ENCODE peak calls at places on chromosomes 11 and 22, in ten cellular contexts. F is upper lobe of right lung; A is non-pigmented ciliary epithelial cell; P is KG1; U is fibroblast of mammary gland; G is RKO; K is naive thymus-derived CD4-positive, alpha-beta T cell; I is glomerular endothelial cell; W is heart right ventricle; C is neural crest cell. E is an unnamed sample.

GRCh38 chr11:33988586-33989370 is 62.8 kb upstream of the CAPRIN1 start:
- DNase-seq in F (no peak), A (no peak), P (no peak), U (no peak), G (no peak), K (no peak), I (no peak), W (no peak), C (no peak), E (no peak)

GRCh38 chr11:73201249-73201648 is 16.8 kb upstream of the P2RY2 start:
- DNase-seq in F (peak), A (no peak), P (no peak), U (peak), G (no peak), K (no peak), I (no peak), W (no peak), C (no peak), E (no peak)

GRCh38 chr11:2827256-2827655 is 58.3 kb downstream of the CDKN1C start:
- DNase-seq in F (no peak), A (no peak), P (no peak), U (no peak), G (no peak), K (no peak), I (no peak), W (no peak), C (no peak), E (no peak)

GRCh38 chr22:36796629-36797175 is 20.1 kb downstream of the PVALB start:
- DNase-seq in F (no peak), A (no peak), P (no peak), U (no peak), G (no peak), K (no peak), I (no peak), W (no peak), C (no peak), E (no peak)

GRCh38 chr22:33715626-33716025 is 204.7 kb downstream of the LARGE1 start:
- DNase-seq in F (no peak), A (no peak), P (no peak), U (no peak), G (no peak), K (no peak), I (no peak), W (no peak), C (no peak), E (no peak)

GRCh38 chr11:100823360-100823759 is 136.3 kb downstream of the ARHGAP42 start:
- DNase-seq in F (no peak), A (no peak), P (no peak), U (peak), G (no peak), K (no peak), I (no peak), W (no peak), C (no peak), E (no peak)

GRCh38 chr22:26800858-26801257 is 143.5 kb downstream of the MIAT start:
- DNase-seq in F (no peak), A (no peak), P (no peak), U (peak), G (no peak), K (no peak), I (no peak), W (no peak), C (no peak), E (no peak)

GRCh38 chr11:128208329-128209220 is 378.8 kb downstream of the ETS1 start:
- DNase-seq in F (no peak), A (peak), P (no peak), U (peak), G (no peak), K (no peak), I (peak), W (peak), C (no peak), E (peak)

GRCh38 chr11:36512016-36512415 is 1.9 kb upstream of the TRAF6 start:
- DNase-seq in F (no peak), A (no peak), P (no peak), U (no peak), G (peak), K (no peak), I (no peak), W (no peak), C (no peak), E (no peak)

GRCh38 chr11:3786781-3787428 is 10.4 kb downstream of the NUP98 start:
- DNase-seq in F (no peak), A (no peak), P (no peak), U (no peak), G (no peak), K (no peak), I (no peak), W (no peak), C (no peak), E (no peak)

GRCh38 chr11:94785509-94785908 is 17.4 kb downstream of the AMOTL1 start:
- DNase-seq in F (no peak), A (no peak), P (no peak), U (no peak), G (no peak), K (no peak), I (no peak), W (no peak), C (no peak), E (no peak)

GRCh38 chr11:120147094-120147949 is 9.4 kb upstream of the TRIM29 start:
- DNase-seq in F (no peak), A (no peak), P (no peak), U (no peak), G (no peak), K (no peak), I (no peak), W (no peak), C (no peak), E (no peak)

GRCh38 chr11:31810779-31811647 is at the start of gene PAX6:
- DNase-seq in F (no peak), A (peak), P (peak), U (peak), G (no peak), K (peak), I (no peak), W (no peak), C (peak), E (peak)

GRCh38 chr11:14414470-14415461 is 55.8 kb upstream of the RRAS2 start:
- DNase-seq in F (no peak), A (no peak), P (peak), U (peak), G (no peak), K (peak), I (no peak), W (no peak), C (no peak), E (no peak)

GRCh38 chr22:45072322-45072903 is 62.6 kb upstream of the PHF21B start:
- DNase-seq in F (no peak), A (no peak), P (no peak), U (peak), G (peak), K (no peak), I (no peak), W (no peak), C (no peak), E (no peak)

GRCh38 chr11:84241374-84242131 is 955.4 kb upstream of the CCDC90B start:
- DNase-seq in F (no peak), A (no peak), P (no peak), U (no peak), G (no peak), K (no peak), I (no peak), W (no peak), C (no peak), E (no peak)

GRCh38 chr22:46180370-46181137 is 30.2 kb downstream of the PPARA start:
- DNase-seq in F (no peak), A (no peak), P (no peak), U (peak), G (peak), K (no peak), I (no peak), W (no peak), C (no peak), E (no peak)

GRCh38 chr22:19430890-19431541 is 517 bp downstream of the HIRA start:
- DNase-seq in F (peak), A (no peak), P (no peak), U (peak), G (peak), K (peak), I (no peak), W (no peak), C (peak), E (no peak)

GRCh38 chr11:78231962-78232459 is 43.3 kb downstream of the USP35 start:
- DNase-seq in F (no peak), A (no peak), P (no peak), U (peak), G (no peak), K (no peak), I (no peak), W (no peak), C (no peak), E (no peak)

GRCh38 chr22:22526125-22526912 is 6.2 kb upstream of the ZNF280A start:
- DNase-seq in F (no peak), A (no peak), P (no peak), U (no peak), G (no peak), K (no peak), I (no peak), W (no peak), C (no peak), E (no peak)

GRCh38 chr11:79536155-79536917 is 95.5 kb upstream of the TENM4 start:
- DNase-seq in F (no peak), A (no peak), P (no peak), U (no peak), G (no peak), K (no peak), I (no peak), W (peak), C (no peak), E (no peak)

GRCh38 chr11:57241311-57241972 is 4.4 kb upstream of the APLNR start:
- DNase-seq in F (no peak), A (no peak), P (no peak), U (no peak), G (no peak), K (no peak), I (no peak), W (no peak), C (no peak), E (no peak)

GRCh38 chr11:3130269-3131071 is 34.6 kb downstream of the OSBPL5 start:
- DNase-seq in F (peak), A (no peak), P (no peak), U (no peak), G (no peak), K (no peak), I (no peak), W (no peak), C (no peak), E (no peak)

GRCh38 chr22:33582822-33583400 is 337.4 kb downstream of the LARGE1 start:
- DNase-seq in F (no peak), A (no peak), P (no peak), U (no peak), G (no peak), K (no peak), I (no peak), W (no peak), C (no peak), E (no peak)

GRCh38 chr11:1739576-1739975 is 10.8 kb downstream of the IFITM10 start:
- DNase-seq in F (peak), A (no peak), P (no peak), U (no peak), G (no peak), K (no peak), I (no peak), W (no peak), C (no peak), E (no peak)

GRCh38 chr22:25573822-25574221 is 9.3 kb downstream of the GRK3 start:
- DNase-seq in F (no peak), A (no peak), P (no peak), U (no peak), G (no peak), K (no peak), I (no peak), W (no peak), C (no peak), E (no peak)

GRCh38 chr22:32979606-32980005 is 78.6 kb downstream of the SYN3 start:
- DNase-seq in F (no peak), A (no peak), P (no peak), U (no peak), G (no peak), K (no peak), I (no peak), W (no peak), C (no peak), E (no peak)

GRCh38 chr11:32224580-32224979 is 133.7 kb downstream of the RCN1 start:
- DNase-seq in F (no peak), A (no peak), P (no peak), U (no peak), G (no peak), K (no peak), I (no peak), W (no peak), C (no peak), E (no peak)

GRCh38 chr11:92211576-92212167 is 12.9 kb upstream of the FAT3 start:
- DNase-seq in F (no peak), A (no peak), P (no peak), U (peak), G (peak), K (no peak), I (no peak), W (peak), C (peak), E (no peak)

GRCh38 chr11:8531312-8531711 is 62.7 kb downstream of the STK33 start:
- DNase-seq in F (no peak), A (no peak), P (no peak), U (peak), G (no peak), K (no peak), I (no peak), W (peak), C (no peak), E (no peak)

GRCh38 chr11:118212781-118213565 is 11.8 kb downstream of the JAML start:
- DNase-seq in F (no peak), A (no peak), P (no peak), U (no peak), G (no peak), K (no peak), I (no peak), W (no peak), C (no peak), E (no peak)

E was measured in pulmonary artery endothelial cell.